ENCODE peak calls at places on chromosome 12, in nine cellular contexts. I is heart left ventricle; T is T47D; U is A549; Q is sigmoid colon; C is NCI-H460; N is fibroblast of mammary gland; H is A172; D is stimulated activated CD4-positive, alpha-beta T cell treated with anti-CD3 and anti-CD28 coated beads, Interleukin-1b, Interleukin-23, amount 100 ng/mL, for 1 hour. P is an unnamed sample.

GRCh38 chr12:70556179-70556869 is 80.9 kb downstream of the PTPRB start:
- DNase-seq in U (no peak), D (no peak), C (no peak), N (no peak), I (no peak), Q (no peak), T (no peak), H (no peak), P (no peak)

GRCh38 chr12:3200779-3201738 is 123.9 kb downstream of the TSPAN9 start:
- DNase-seq in I (no peak), U (no peak), H (no peak), D (no peak), Q (no peak), N (peak; percentile 12), C (no peak), T (no peak), P (no peak)

GRCh38 chr12:18970603-18971002 is 158.9 kb upstream of the PLEKHA5 start:
- DNase-seq in U (no peak), T (peak; percentile 12), I (no peak), D (no peak), Q (no peak), N (peak; percentile 54), H (no peak), C (no peak), P (no peak)

GRCh38 chr12:21731144-21731543 is 43.4 kb downstream of the KCNJ8 start:
- DNase-seq in U (no peak), H (no peak), C (no peak), Q (no peak), N (no peak), I (no peak), T (no peak), D (no peak), P (no peak)

GRCh38 chr12:60162988-60163720 is 567.3 kb downstream of the SLC16A7 start:
- DNase-seq in T (no peak), C (no peak), N (no peak), Q (no peak), U (no peak), I (no peak), H (no peak), D (no peak), P (no peak)

GRCh38 chr12:20369164-20370000 is 1.0 kb downstream of the PDE3A start:
- DNase-seq in Q (peak; percentile 94), U (peak; percentile 21), I (peak; percentile 90), T (no peak), N (peak; percentile 52), H (no peak), C (peak; percentile 65), D (no peak), P (peak; percentile 48)

GRCh38 chr12:16225692-16226091 is 51.8 kb downstream of the SLC15A5 start:
- DNase-seq in C (no peak), Q (no peak), U (no peak), I (no peak), H (no peak), D (no peak), T (peak; percentile 24), N (no peak), P (no peak)

GRCh38 chr12:29563636-29564035 is 66.2 kb upstream of the OVCH1 start:
- DNase-seq in I (no peak), T (peak; percentile 14), H (no peak), Q (no peak), U (no peak), D (no peak), C (no peak), N (no peak), P (no peak)

GRCh38 chr12:110345176-110345651 is 58.3 kb downstream of the ANAPC7 start:
- DNase-seq in T (peak; percentile 97), I (no peak), U (no peak), H (no peak), N (no peak), D (no peak), C (no peak), Q (no peak), P (no peak)

GRCh38 chr12:3196488-3196887 is 119.3 kb downstream of the TSPAN9 start:
- DNase-seq in C (no peak), N (no peak), U (no peak), Q (no peak), T (no peak), D (no peak), H (no peak), I (no peak), P (no peak)

GRCh38 chr12:55937956-55938355 is 7.0 kb downstream of the DGKA start:
- DNase-seq in T (no peak), Q (no peak), N (no peak), I (no peak), H (peak; percentile 61), D (no peak), U (no peak), C (no peak), P (no peak)

GRCh38 chr12:117098361-117099217 is 627 bp downstream of the TESC start:
- DNase-seq in N (no peak), H (no peak), C (no peak), Q (peak; percentile 54), U (peak; percentile 49), D (no peak), T (no peak), I (peak; percentile 72), P (no peak)

GRCh38 chr12:85843606-85844325 is 7.6 kb upstream of the RASSF9 start:
- DNase-seq in I (no peak), U (no peak), D (no peak), T (no peak), C (no peak), Q (no peak), N (no peak), H (no peak), P (no peak)

GRCh38 chr12:89765959-89766824 is 57.6 kb upstream of the ATP2B1 start:
- DNase-seq in N (no peak), D (no peak), T (no peak), I (no peak), U (no peak), Q (no peak), H (no peak), C (no peak), P (no peak)

GRCh38 chr12:95385246-95385645 is 88.7 kb upstream of the METAP2 start:
- DNase-seq in T (peak; percentile 79), Q (peak; percentile 77), D (no peak), I (no peak), U (no peak), N (peak; percentile 50), H (no peak), C (no peak), P (no peak)

GRCh38 chr12:69440886-69441285 is 29.3 kb upstream of the FRS2 start:
- DNase-seq in T (no peak), I (no peak), N (no peak), H (no peak), C (no peak), Q (no peak), U (no peak), D (no peak), P (no peak)

GRCh38 chr12:21773263-21773741 is 1.2 kb downstream of the KCNJ8 start:
- DNase-seq in C (no peak), I (peak; percentile 80), Q (peak; percentile 83), D (no peak), T (peak; percentile 28), N (peak; percentile 44), H (no peak), U (no peak), P (no peak)

GRCh38 chr12:126233625-126234024 is 1168.4 kb downstream of the AACS start:
- DNase-seq in N (no peak), H (no peak), I (no peak), Q (no peak), T (no peak), U (no peak), C (no peak), D (no peak), P (no peak)

GRCh38 chr12:111616177-111616623 is 17.1 kb upstream of the ATXN2 start:
- DNase-seq in U (no peak), D (no peak), I (no peak), H (no peak), T (no peak), N (peak; percentile 57), C (no peak), Q (no peak), P (no peak)

GRCh38 chr12:113924341-113924740 is 41.8 kb downstream of the RBM19 start:
- DNase-seq in Q (no peak), C (no peak), H (no peak), U (no peak), T (no peak), I (no peak), N (no peak), D (no peak), P (no peak)

GRCh38 chr12:29103539-29103974 is 45.5 kb upstream of the FAR2 start:
- DNase-seq in N (no peak), H (no peak), Q (no peak), I (no peak), U (no peak), D (no peak), T (no peak), C (no peak), P (no peak)

GRCh38 chr12:20588057-20588456 is 107.1 kb upstream of the SLCO1C1 start:
- DNase-seq in Q (no peak), H (no peak), U (no peak), N (no peak), D (no peak), I (no peak), T (no peak), C (no peak), P (no peak)

GRCh38 chr12:29428630-29429029 is 47.7 kb upstream of the ERGIC2 start:
- DNase-seq in H (peak; percentile 59), Q (no peak), T (peak; percentile 4), N (peak; percentile 93), D (no peak), C (peak; percentile 50), U (no peak), I (no peak), P (no peak)

GRCh38 chr12:12925383-12925782 is 26.6 kb downstream of the GPRC5D start:
- DNase-seq in C (no peak), U (no peak), N (peak; percentile 65), H (no peak), I (no peak), D (no peak), T (no peak), Q (no peak), P (no peak)

GRCh38 chr12:4099276-4099675 is 174.3 kb upstream of the CCND2 start:
- DNase-seq in N (no peak), U (no peak), Q (no peak), I (no peak), D (no peak), H (no peak), T (no peak), C (no peak), P (no peak)

GRCh38 chr12:50201987-50202521 is 34.9 kb upstream of the CERS5 start:
- DNase-seq in H (peak; percentile 92), C (no peak), I (no peak), N (peak; percentile 83), D (no peak), T (peak; percentile 96), U (no peak), Q (no peak), P (no peak)

GRCh38 chr12:132717531-132718387 is 7.1 kb downstream of the PGAM5 start:
- DNase-seq in T (no peak), C (no peak), D (no peak), I (peak; percentile 44), U (no peak), N (no peak), H (peak; percentile 39), Q (no peak), P (no peak)

GRCh38 chr12:29816869-29817730 is 33.4 kb upstream of the TMTC1 start:
- DNase-seq in Q (no peak), U (no peak), I (no peak), T (no peak), N (no peak), H (no peak), D (no peak), C (no peak), P (no peak)

GRCh38 chr12:8678661-8679111 is 16.1 kb upstream of the MFAP5 start:
- DNase-seq in D (no peak), U (no peak), I (no peak), H (peak; percentile 80), C (no peak), T (no peak), N (no peak), Q (no peak), P (no peak)

GRCh38 chr12:24915501-24915900 is 33.4 kb downstream of the BCAT1 start:
- DNase-seq in D (no peak), U (no peak), C (no peak), N (no peak), H (no peak), Q (no peak), I (no peak), T (no peak), P (no peak)

GRCh38 chr12:57904426-57904825 is 36.9 kb upstream of the ATP23 start:
- DNase-seq in H (no peak), Q (no peak), U (no peak), N (no peak), D (no peak), C (no peak), I (no peak), T (no peak), P (no peak)

P was measured in neuronal stem cell.